ENCODE peak calls at places on chromosomes 11 and 22, in six cellular contexts. S, L, Z, G, B and Y are unnamed samples.

GRCh38 chr11:109808569-109808968 is 284.6 kb upstream of the ZC3H12C start:
- DNase-seq in S (no peak), G (no peak), Z (peak), B (no peak), L (peak), Y (peak)

GRCh38 chr11:48001438-48002021 is 21.2 kb downstream of the PTPRJ start:
- DNase-seq in Z (peak), S (peak), G (no peak), L (peak), B (no peak), Y (no peak)

GRCh38 chr11:41334007-41334933 is 125.2 kb downstream of the LRRC4C start:
- DNase-seq in L (no peak), B (no peak), G (no peak), S (no peak), Z (no peak), Y (no peak)

GRCh38 chr11:76995177-76995576 is 39.0 kb upstream of the B3GNT6 start:
- DNase-seq in Z (no peak), L (no peak), S (no peak), G (no peak), B (no peak), Y (no peak)

GRCh38 chr11:36056160-36056751 is 112.4 kb downstream of the LDLRAD3 start:
- DNase-seq in L (peak), G (no peak), Z (peak), S (no peak), B (peak), Y (peak)

GRCh38 chr11:6705905-6706535 is 22.9 kb upstream of the MRPL17 start:
- DNase-seq in B (peak), S (peak), Z (peak), L (peak), G (no peak), Y (peak)

GRCh38 chr11:131571571-131571970 is 201.2 kb downstream of the NTM start:
- DNase-seq in G (no peak), Z (no peak), S (no peak), L (no peak), B (no peak), Y (no peak)

GRCh38 chr22:37054600-37055365 is 3.2 kb downstream of the KCTD17 start:
- DNase-seq in G (no peak), Z (no peak), S (no peak), L (no peak), B (no peak), Y (no peak)

GRCh38 chr22:44354288-44354687 is 41.5 kb upstream of the SHISAL1 start:
- DNase-seq in L (no peak), Z (no peak), B (peak), S (no peak), G (no peak), Y (no peak)

GRCh38 chr11:131195801-131196517 is 174.5 kb upstream of the NTM start:
- DNase-seq in B (peak), Z (peak), L (no peak), G (no peak), S (no peak), Y (no peak)

GRCh38 chr22:25182131-25183110 is 17.2 kb upstream of the CRYBB3 start:
- DNase-seq in L (no peak), S (no peak), B (no peak), Z (no peak), G (no peak), Y (no peak)